ENCODE peak calls at places on chromosomes 13 and 19, in six cellular contexts. One of them, this sample, is unnamed.

GRCh38 chr13:61608138-61608537 is 192.5 kb upstream of the PCDH20 start:
- DNase-seq in small intestine: no peak
- DNase-seq in lower lobe of right lung: no peak
- DNase-seq in substantia nigra: no peak
- DNase-seq in tibial nerve: no peak
- DNase-seq in uterus: no peak
- DNase-seq in this sample: no peak

GRCh38 chr19:45769821-45770191 is 754 bp upstream of the SIX5 start:
- DNase-seq in lower lobe of right lung: peak; percentile 68
- DNase-seq in uterus: peak; percentile 72
- DNase-seq in substantia nigra: peak; percentile 59
- DNase-seq in tibial nerve: no peak
- DNase-seq in small intestine: peak; percentile 51
- DNase-seq in this sample: peak; percentile 68

GRCh38 chr13:27117158-27117557 is 54.5 kb downstream of the USP12 start:
- DNase-seq in substantia nigra: no peak
- DNase-seq in small intestine: no peak
- DNase-seq in uterus: no peak
- DNase-seq in tibial nerve: no peak
- DNase-seq in lower lobe of right lung: no peak
- DNase-seq in this sample: no peak

GRCh38 chr13:79525458-79525857 is 44.5 kb downstream of the NDFIP2 start:
- DNase-seq in substantia nigra: no peak
- DNase-seq in uterus: no peak
- DNase-seq in lower lobe of right lung: no peak
- DNase-seq in small intestine: no peak
- DNase-seq in tibial nerve: no peak
- DNase-seq in this sample: no peak

GRCh38 chr19:33064778-33065550 is at the start of gene RHPN2:
- DNase-seq in uterus: peak; percentile 63
- DNase-seq in tibial nerve: peak; percentile 22
- DNase-seq in small intestine: peak; percentile 92
- DNase-seq in substantia nigra: no peak
- DNase-seq in lower lobe of right lung: peak; percentile 71
- DNase-seq in this sample: peak; percentile 12

GRCh38 chr13:113559061-113559460 is 25.5 kb upstream of the TFDP1 start:
- DNase-seq in small intestine: no peak
- DNase-seq in tibial nerve: no peak
- DNase-seq in lower lobe of right lung: peak; percentile 24
- DNase-seq in substantia nigra: no peak
- DNase-seq in uterus: peak; percentile 4
- DNase-seq in this sample: no peak

GRCh38 chr13:110850840-110851239 is 64.0 kb downstream of the ANKRD10 start:
- DNase-seq in tibial nerve: no peak
- DNase-seq in substantia nigra: no peak
- DNase-seq in small intestine: no peak
- DNase-seq in uterus: no peak
- DNase-seq in lower lobe of right lung: no peak
- DNase-seq in this sample: no peak

GRCh38 chr19:48568345-48568886 is 16.4 kb downstream of the SULT2B1 start:
- DNase-seq in small intestine: peak; percentile 88
- DNase-seq in uterus: peak; percentile 80
- DNase-seq in lower lobe of right lung: peak; percentile 85
- DNase-seq in substantia nigra: peak; percentile 5
- DNase-seq in tibial nerve: peak; percentile 56
- DNase-seq in this sample: no peak

GRCh38 chr19:3857449-3858003 is 11.3 kb downstream of the ZFR2 start:
- DNase-seq in substantia nigra: no peak
- DNase-seq in tibial nerve: no peak
- DNase-seq in uterus: no peak
- DNase-seq in lower lobe of right lung: no peak
- DNase-seq in small intestine: no peak
- DNase-seq in this sample: no peak

GRCh38 chr19:33381101-33381500 is 7.6 kb downstream of the CEBPG start:
- DNase-seq in lower lobe of right lung: no peak
- DNase-seq in uterus: no peak
- DNase-seq in substantia nigra: no peak
- DNase-seq in small intestine: no peak
- DNase-seq in tibial nerve: no peak
- DNase-seq in this sample: no peak

GRCh38 chr13:25378528-25378927 is 6.8 kb downstream of the ATP8A2 start:
- DNase-seq in substantia nigra: no peak
- DNase-seq in uterus: no peak
- DNase-seq in tibial nerve: no peak
- DNase-seq in lower lobe of right lung: no peak
- DNase-seq in small intestine: no peak
- DNase-seq in this sample: no peak

GRCh38 chr13:20182231-20182846 is 10.4 kb downstream of the GJB2 start:
- DNase-seq in small intestine: peak; percentile 72
- DNase-seq in tibial nerve: no peak
- DNase-seq in substantia nigra: no peak
- DNase-seq in uterus: no peak
- DNase-seq in lower lobe of right lung: no peak
- DNase-seq in this sample: peak; percentile 16

GRCh38 chr19:55459551-55459949 is 1.9 kb downstream of the ISOC2 start:
- DNase-seq in substantia nigra: no peak
- DNase-seq in uterus: peak; percentile 29
- DNase-seq in lower lobe of right lung: no peak
- DNase-seq in tibial nerve: no peak
- DNase-seq in small intestine: no peak
- DNase-seq in this sample: no peak

GRCh38 chr19:49098795-49099194 is 13.5 kb downstream of the SNRNP70 start:
- DNase-seq in tibial nerve: no peak
- DNase-seq in uterus: no peak
- DNase-seq in small intestine: no peak
- DNase-seq in substantia nigra: no peak
- DNase-seq in lower lobe of right lung: no peak
- DNase-seq in this sample: no peak

GRCh38 chr19:18418725-18419194 is 438 bp upstream of the SSBP4 start:
- DNase-seq in tibial nerve: no peak
- DNase-seq in lower lobe of right lung: peak; percentile 77
- DNase-seq in uterus: no peak
- DNase-seq in small intestine: peak; percentile 49
- DNase-seq in substantia nigra: no peak
- DNase-seq in this sample: no peak

GRCh38 chr13:101326710-101327109 is 89.6 kb downstream of the NALCN start:
- DNase-seq in lower lobe of right lung: no peak
- DNase-seq in uterus: no peak
- DNase-seq in substantia nigra: no peak
- DNase-seq in small intestine: no peak
- DNase-seq in tibial nerve: no peak
- DNase-seq in this sample: no peak

GRCh38 chr13:44436589-44437337 is 63.1 kb downstream of the SERP2 start:
- DNase-seq in small intestine: peak; percentile 94
- DNase-seq in uterus: peak; percentile 95
- DNase-seq in lower lobe of right lung: peak; percentile 94
- DNase-seq in tibial nerve: peak; percentile 89
- DNase-seq in substantia nigra: peak; percentile 85
- DNase-seq in this sample: peak; percentile 97

GRCh38 chr13:44440046-44440608 is 66.5 kb downstream of the SERP2 start:
- DNase-seq in tibial nerve: no peak
- DNase-seq in lower lobe of right lung: no peak
- DNase-seq in small intestine: no peak
- DNase-seq in substantia nigra: no peak
- DNase-seq in uterus: no peak
- DNase-seq in this sample: no peak

GRCh38 chr13:44438234-44438579 is 64.6 kb downstream of the SERP2 start:
- DNase-seq in lower lobe of right lung: no peak
- DNase-seq in uterus: no peak
- DNase-seq in tibial nerve: no peak
- DNase-seq in small intestine: no peak
- DNase-seq in substantia nigra: no peak
- DNase-seq in this sample: no peak

GRCh38 chr13:44437356-44438233 is 64.0 kb downstream of the SERP2 start:
- DNase-seq in lower lobe of right lung: no peak
- DNase-seq in small intestine: peak; percentile 56
- DNase-seq in uterus: no peak
- DNase-seq in tibial nerve: no peak
- DNase-seq in substantia nigra: no peak
- DNase-seq in this sample: no peak

DNA sequence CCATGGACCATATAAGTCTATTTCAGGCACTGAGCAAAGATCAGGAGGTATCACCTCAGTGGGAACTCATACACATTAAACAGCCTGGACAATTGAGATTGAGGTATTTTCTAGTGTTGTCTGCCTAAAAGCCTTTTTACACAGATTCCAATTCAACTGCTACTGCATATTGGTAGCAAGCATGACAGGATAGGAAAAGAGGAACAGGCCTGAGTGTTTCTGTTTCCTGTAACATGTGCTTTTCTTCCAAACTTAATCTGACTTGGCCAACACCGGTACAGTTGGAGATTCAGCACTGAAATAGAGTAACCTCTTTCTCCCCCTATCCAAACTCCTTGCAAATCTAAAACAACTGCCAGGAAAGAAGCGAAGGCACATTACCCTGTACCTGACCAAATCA is 66.0 kb downstream of the SERP2 start:
- DNase-seq in tibial nerve: no peak
- DNase-seq in uterus: no peak
- DNase-seq in lower lobe of right lung: no peak
- DNase-seq in small intestine: no peak
- DNase-seq in substantia nigra: no peak
- DNase-seq in this sample: no peak
- H3K27ac ChIP-seq in tibial nerve: no peak overlapping the region
- H3K27ac ChIP-seq in uterus: no peak overlapping the region
- H3K27ac ChIP-seq in lower lobe of right lung: no peak overlapping the region
- H3K27ac ChIP-seq in small intestine: no peak overlapping the region
- H3K27ac ChIP-seq in substantia nigra: no peak overlapping the region
- H3K27ac ChIP-seq in this sample: no peak overlapping the region

GRCh38 chr19:2488942-2489731 is 13.2 kb downstream of the GADD45B start:
- DNase-seq in uterus: peak; percentile 35
- DNase-seq in substantia nigra: no peak
- DNase-seq in tibial nerve: no peak
- DNase-seq in small intestine: peak; percentile 61
- DNase-seq in lower lobe of right lung: peak; percentile 79
- DNase-seq in this sample: peak; percentile 4
- H3K27ac ChIP-seq in uterus: no peak overlapping the region
- H3K27ac ChIP-seq in substantia nigra: no peak overlapping the region
- H3K27ac ChIP-seq in tibial nerve: no peak overlapping the region
- H3K27ac ChIP-seq in small intestine: no peak overlapping the region
- H3K27ac ChIP-seq in lower lobe of right lung: peak overlapping the region; percentile 64
- H3K27ac ChIP-seq in this sample: no peak overlapping the region

GRCh38 chr13:41678842-41679241 is 221.5 kb downstream of the RGCC start:
- DNase-seq in lower lobe of right lung: no peak
- DNase-seq in tibial nerve: no peak
- DNase-seq in small intestine: no peak
- DNase-seq in uterus: no peak
- DNase-seq in substantia nigra: no peak
- DNase-seq in this sample: no peak

GRCh38 chr13:41674246-41674645 is 216.9 kb downstream of the RGCC start:
- DNase-seq in tibial nerve: no peak
- DNase-seq in uterus: no peak
- DNase-seq in lower lobe of right lung: no peak
- DNase-seq in small intestine: no peak
- DNase-seq in substantia nigra: no peak
- DNase-seq in this sample: no peak

GRCh38 chr13:41670873-41671443 is 213.6 kb downstream of the RGCC start:
- DNase-seq in substantia nigra: no peak
- DNase-seq in small intestine: no peak
- DNase-seq in tibial nerve: no peak
- DNase-seq in uterus: no peak
- DNase-seq in lower lobe of right lung: no peak
- DNase-seq in this sample: no peak

GRCh38 chr13:41678320-41678719 is 221.0 kb downstream of the RGCC start:
- DNase-seq in small intestine: no peak
- DNase-seq in tibial nerve: no peak
- DNase-seq in substantia nigra: no peak
- DNase-seq in lower lobe of right lung: no peak
- DNase-seq in uterus: no peak
- DNase-seq in this sample: no peak

DNA sequence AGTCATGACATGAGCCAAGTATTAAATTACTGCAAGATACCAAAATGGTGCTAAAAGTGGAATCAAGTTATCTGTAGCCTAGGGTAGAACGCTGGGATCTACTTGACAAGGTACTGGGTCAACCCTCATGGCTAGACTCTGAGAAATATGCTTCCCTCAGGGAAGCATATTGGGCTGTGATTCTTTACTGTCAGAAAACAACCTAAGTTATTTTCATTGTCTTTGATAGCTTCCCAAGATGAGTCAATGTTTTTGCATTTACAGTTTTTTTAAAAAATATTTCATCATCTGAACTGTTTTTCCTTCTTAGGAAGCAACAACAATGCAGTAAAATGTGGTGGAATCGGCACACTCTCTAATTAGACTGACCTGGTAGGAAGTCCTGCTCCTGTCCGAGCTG is 218.0 kb downstream of the RGCC start:
- DNase-seq in substantia nigra: no peak
- DNase-seq in tibial nerve: no peak
- DNase-seq in lower lobe of right lung: no peak
- DNase-seq in small intestine: no peak
- DNase-seq in uterus: no peak
- DNase-seq in this sample: no peak
- H3K27ac ChIP-seq in substantia nigra: no peak overlapping the region
- H3K27ac ChIP-seq in tibial nerve: no peak overlapping the region
- H3K27ac ChIP-seq in lower lobe of right lung: no peak overlapping the region
- H3K27ac ChIP-seq in small intestine: no peak overlapping the region
- H3K27ac ChIP-seq in uterus: peak overlapping the region; percentile 52
- H3K27ac ChIP-seq in this sample: no peak overlapping the region

DNA sequence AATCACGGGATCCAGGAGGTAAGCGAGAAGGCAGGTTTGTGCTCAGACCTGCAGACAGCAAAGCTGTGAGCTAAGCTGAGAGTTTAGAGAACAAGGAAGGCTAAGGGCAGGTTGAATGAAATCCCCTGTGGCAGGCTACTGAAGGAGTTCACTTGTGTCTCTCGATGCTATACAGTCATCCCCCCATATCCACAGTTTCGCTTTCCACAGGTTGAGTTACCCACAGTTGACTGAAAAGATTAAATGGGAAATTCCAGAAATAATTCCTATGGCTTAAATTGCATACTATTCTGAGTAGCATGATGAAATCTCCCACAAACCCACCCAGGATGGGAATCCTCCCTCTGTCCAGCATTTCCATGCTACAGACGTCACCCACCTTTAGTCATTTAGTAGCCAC is 49.6 kb downstream of the ABCC4 start:
- DNase-seq in uterus: no peak
- DNase-seq in small intestine: no peak
- DNase-seq in substantia nigra: no peak
- DNase-seq in lower lobe of right lung: no peak
- DNase-seq in tibial nerve: no peak
- DNase-seq in this sample: no peak
- H3K27ac ChIP-seq in uterus: no peak overlapping the region
- H3K27ac ChIP-seq in small intestine: no peak overlapping the region
- H3K27ac ChIP-seq in substantia nigra: no peak overlapping the region
- H3K27ac ChIP-seq in lower lobe of right lung: no peak overlapping the region
- H3K27ac ChIP-seq in tibial nerve: no peak overlapping the region
- H3K27ac ChIP-seq in this sample: no peak overlapping the region